ENCODE peak calls at places on chromosome 11, in ten cellular contexts. B is iPS DF 6.9; D is heart left ventricle; U is glomerular endothelial cell; R is Calu3; V is pancreas; A is ELR; Q is mesothelial cell of epicardium; I is CD8-positive, alpha-beta memory T cell; H is non-pigmented ciliary epithelial cell. N is an unnamed sample.

GRCh38 chr11:8258771-8259170 is 4.9 kb downstream of the LMO1 start:
- DNase-seq in I (no peak), D (no peak), R (no peak), A (peak), U (no peak), B (no peak), Q (no peak), V (no peak), H (peak), N (peak)

GRCh38 chr11:61532136-61533038 is 23.8 kb downstream of the LRRC10B start:
- DNase-seq in R (peak), U (no peak), D (no peak), Q (peak), I (peak), A (peak), H (no peak), V (no peak), B (peak), N (peak)

GRCh38 chr11:15194671-15195415 is 80.1 kb downstream of the INSC start:
- DNase-seq in V (no peak), A (peak), U (no peak), Q (no peak), H (no peak), D (no peak), I (no peak), B (no peak), R (no peak), N (no peak)

GRCh38 chr11:123084454-123084853 is 22.5 kb upstream of the HSPA8 start:
- DNase-seq in R (no peak), I (no peak), A (no peak), D (no peak), U (no peak), B (no peak), H (no peak), Q (no peak), V (no peak), N (no peak)

GRCh38 chr11:128707671-128708070 is 13.8 kb downstream of the FLI1 start:
- DNase-seq in V (no peak), U (no peak), D (no peak), I (no peak), Q (no peak), H (no peak), B (no peak), R (no peak), A (peak), N (peak)

GRCh38 chr11:76313913-76314740 is 66.8 kb downstream of the THAP12 start:
- DNase-seq in H (no peak), I (no peak), D (no peak), V (no peak), A (peak), Q (no peak), R (no peak), B (no peak), U (no peak), N (no peak)

GRCh38 chr11:65646921-65647701 is 9.2 kb downstream of the SIPA1 start:
- DNase-seq in A (no peak), Q (no peak), H (no peak), I (no peak), D (no peak), V (peak), U (no peak), B (no peak), R (no peak), N (no peak)

GRCh38 chr11:92978226-92979111 is 9.0 kb downstream of the MTNR1B start:
- DNase-seq in I (no peak), B (no peak), Q (no peak), V (no peak), D (no peak), A (no peak), U (no peak), R (no peak), H (no peak), N (peak)

GRCh38 chr11:102171101-102171500 is 60.9 kb downstream of the YAP1 start:
- DNase-seq in A (peak), D (no peak), R (no peak), B (no peak), Q (no peak), V (no peak), U (peak), I (no peak), H (peak), N (peak)

N was measured in MCF 10A.